ENCODE peak calls at places on chromosomes 3 and 15, in four cellular contexts. I is RPMI7951, D is T1000, N is omental fat pad. M is an unnamed sample.
A peak's percentile ranks its signal among the peaks of the same experiment; 100 is the strongest.

GRCh38 chr3:57434041-57434440 is 110.1 kb downstream of the DNAH12 start:
- DNase-seq in D (no peak), I (peak; percentile 60), N (no peak), M (no peak)

GRCh38 chr3:22713936-22714335 is 489.2 kb upstream of the UBE2E2 start:
- DNase-seq in N (no peak), I (peak; percentile 75), D (peak; percentile 58), M (no peak)

GRCh38 chr3:47890832-47891620 is 88.1 kb downstream of the DHX30 start:
- DNase-seq in I (no peak), N (no peak), D (no peak), M (no peak)

GRCh38 chr3:160460033-160460432 is 10.4 kb upstream of the TRIM59 start:
- DNase-seq in I (no peak), D (no peak), N (no peak), M (no peak)

GRCh38 chr3:28586325-28586724 is 237.7 kb upstream of the AZI2 start:
- DNase-seq in N (no peak), D (no peak), I (no peak), M (no peak)

GRCh38 chr3:16012086-16012485 is 162.4 kb upstream of the GALNT15 start:
- DNase-seq in I (no peak), N (no peak), D (no peak), M (no peak)

GRCh38 chr15:64461577-64462162 is 1.3 kb downstream of the ZNF609 start:
- DNase-seq in N (no peak), I (no peak), D (no peak), M (no peak)

GRCh38 chr3:184757010-184757651 is 45.3 kb upstream of the MAGEF1 start:
- DNase-seq in D (no peak), I (peak; percentile 29), N (no peak), M (peak; percentile 63)

GRCh38 chr3:152496716-152497115 is 228.0 kb downstream of the MBNL1 start:
- DNase-seq in I (no peak), D (no peak), N (no peak), M (no peak)

GRCh38 chr15:33218071-33218491 is 23.6 kb upstream of the FMN1 start:
- DNase-seq in D (no peak), I (peak; percentile 45), N (no peak), M (no peak)

GRCh38 chr3:71419369-71419768 is 164.2 kb downstream of the FOXP1 start:
- DNase-seq in I (no peak), D (no peak), N (no peak), M (no peak)

GRCh38 chr3:197942956-197943556 is 6.9 kb upstream of the RPL35A start:
- DNase-seq in I (peak; percentile 56), N (no peak), D (no peak), M (no peak)

GRCh38 chr3:135084404-135084803 is 289.3 kb downstream of the EPHB1 start:
- DNase-seq in I (peak; percentile 33), D (peak; percentile 22), N (no peak), M (no peak)

GRCh38 chr3:72618739-72619138 is 229.5 kb downstream of the SHQ1 start:
- DNase-seq in N (no peak), I (no peak), D (no peak), M (no peak)

GRCh38 chr15:68791431-68792283 is 29.0 kb downstream of the ANP32A start:
- DNase-seq in D (no peak), I (no peak), N (no peak), M (no peak)

GRCh38 chr3:134354612-134355275 is 19.5 kb downstream of the AMOTL2 start:
- DNase-seq in D (no peak), N (no peak), I (no peak), M (no peak)

GRCh38 chr3:42683875-42684593 is 1.3 kb upstream of the KLHL40 start:
- DNase-seq in I (peak; percentile 94), N (peak; percentile 56), D (peak; percentile 83), M (peak; percentile 91)

GRCh38 chr3:120263792-120264191 is 21.2 kb downstream of the GPR156 start:
- DNase-seq in N (no peak), D (no peak), I (peak; percentile 65), M (no peak)

GRCh38 chr15:67117356-67117755 is 52.0 kb downstream of the SMAD3 start:
- DNase-seq in I (peak; percentile 73), D (no peak), N (no peak), M (no peak)

GRCh38 chr3:58529516-58530353 is 7.3 kb downstream of the ACOX2 start:
- DNase-seq in D (no peak), I (no peak), N (no peak), M (no peak)

GRCh38 chr3:180040966-180041365 is 4.2 kb upstream of the PEX5L start:
- DNase-seq in I (no peak), N (no peak), D (no peak), M (no peak)

GRCh38 chr3:42012935-42013651 is 51.2 kb upstream of the ULK4 start:
- DNase-seq in N (no peak), D (peak; percentile 29), I (peak; percentile 62), M (peak; percentile 93)

GRCh38 chr15:58639002-58639756 is 110.3 kb downstream of the ADAM10 start:
- DNase-seq in I (no peak), D (no peak), N (no peak), M (no peak)

GRCh38 chr3:177553586-177553985 is 356.3 kb upstream of the TBL1XR1 start:
- DNase-seq in I (no peak), D (no peak), N (no peak), M (no peak)

GRCh38 chr3:176953106-176954080 is 243.9 kb downstream of the TBL1XR1 start:
- DNase-seq in I (no peak), N (no peak), D (no peak), M (no peak)

GRCh38 chr3:52102934-52103333 is 46.6 kb upstream of the DUSP7 start:
- DNase-seq in D (no peak), N (no peak), I (no peak), M (no peak)

M was measured in lower leg skin.